ENCODE peak calls at places on chromosomes 3 and 15, in five cellular contexts. One of them, this sample, is unnamed.
A peak's percentile ranks its signal among the peaks of the same experiment; 100 is the strongest.

GRCh38 chr15:31261266-31262142 is 65.1 kb upstream of the KLF13 start:
- DNase-seq in body of pancreas: no peak
- DNase-seq in breast epithelium: no peak
- DNase-seq in IMR-90: no peak
- DNase-seq in K562: no peak
- DNase-seq in this sample: no peak

GRCh38 chr15:56582785-56583184 is 117.8 kb upstream of the MNS1 start:
- DNase-seq in IMR-90: peak; percentile 2
- DNase-seq in body of pancreas: no peak
- DNase-seq in K562: no peak
- DNase-seq in breast epithelium: no peak
- DNase-seq in this sample: no peak

GRCh38 chr15:68982002-68982401 is 32.5 kb upstream of the NOX5 start:
- DNase-seq in breast epithelium: no peak
- DNase-seq in K562: no peak
- DNase-seq in IMR-90: no peak
- DNase-seq in body of pancreas: no peak
- DNase-seq in this sample: no peak

GRCh38 chr3:4396599-4396998 is 70.5 kb downstream of the SUMF1 start:
- DNase-seq in body of pancreas: no peak
- DNase-seq in breast epithelium: no peak
- DNase-seq in IMR-90: no peak
- DNase-seq in K562: no peak
- DNase-seq in this sample: no peak

GRCh38 chr3:134804508-134805480 is 9.7 kb downstream of the EPHB1 start:
- DNase-seq in K562: no peak
- DNase-seq in IMR-90: no peak
- DNase-seq in breast epithelium: no peak
- DNase-seq in body of pancreas: no peak
- DNase-seq in this sample: no peak

GRCh38 chr3:114709102-114709501 is 415.3 kb downstream of the TIGIT start:
- DNase-seq in IMR-90: peak; percentile 72
- DNase-seq in body of pancreas: no peak
- DNase-seq in K562: no peak
- DNase-seq in breast epithelium: no peak
- DNase-seq in this sample: no peak

GRCh38 chr3:149299938-149300791 is 33.3 kb downstream of the TM4SF18 start:
- DNase-seq in breast epithelium: no peak
- DNase-seq in body of pancreas: peak; percentile 55
- DNase-seq in K562: no peak
- DNase-seq in IMR-90: peak; percentile 97
- DNase-seq in this sample: no peak

GRCh38 chr3:63979093-63979492 is 44.2 kb downstream of the PSMD6 start:
- DNase-seq in IMR-90: no peak
- DNase-seq in body of pancreas: no peak
- DNase-seq in K562: no peak
- DNase-seq in breast epithelium: peak; percentile 66
- DNase-seq in this sample: no peak

GRCh38 chr3:126127452-126127851 is 43.5 kb upstream of the SLC41A3 start:
- DNase-seq in body of pancreas: peak; percentile 8
- DNase-seq in breast epithelium: no peak
- DNase-seq in IMR-90: no peak
- DNase-seq in K562: no peak
- DNase-seq in this sample: no peak

GRCh38 chr3:55765398-55765797 is 278.3 kb upstream of the WNT5A start:
- DNase-seq in body of pancreas: no peak
- DNase-seq in IMR-90: no peak
- DNase-seq in breast epithelium: no peak
- DNase-seq in K562: no peak
- DNase-seq in this sample: no peak

GRCh38 chr3:11548721-11549131 is 95.0 kb downstream of the VGLL4 start:
- DNase-seq in IMR-90: peak; percentile 73
- DNase-seq in body of pancreas: no peak
- DNase-seq in breast epithelium: no peak
- DNase-seq in K562: no peak
- DNase-seq in this sample: no peak

GRCh38 chr3:189625566-189625965 is 5.6 kb upstream of the TP63 start:
- DNase-seq in IMR-90: no peak
- DNase-seq in K562: no peak
- DNase-seq in breast epithelium: no peak
- DNase-seq in body of pancreas: no peak
- DNase-seq in this sample: no peak

GRCh38 chr3:165194477-165195135 is 1.6 kb downstream of the SLITRK3 start:
- DNase-seq in K562: no peak
- DNase-seq in breast epithelium: no peak
- DNase-seq in IMR-90: no peak
- DNase-seq in body of pancreas: no peak
- DNase-seq in this sample: no peak

GRCh38 chr15:70826634-70827033 is 27.3 kb downstream of the LARP6 start:
- DNase-seq in breast epithelium: no peak
- DNase-seq in IMR-90: peak; percentile 74
- DNase-seq in K562: no peak
- DNase-seq in body of pancreas: no peak
- DNase-seq in this sample: peak; percentile 53

GRCh38 chr3:184771158-184771730 is 40.7 kb upstream of the VPS8 start:
- DNase-seq in breast epithelium: no peak
- DNase-seq in K562: no peak
- DNase-seq in body of pancreas: no peak
- DNase-seq in IMR-90: no peak
- DNase-seq in this sample: no peak

GRCh38 chr3:61687206-61687605 is 125.8 kb downstream of the PTPRG start:
- DNase-seq in K562: no peak
- DNase-seq in breast epithelium: no peak
- DNase-seq in IMR-90: no peak
- DNase-seq in body of pancreas: no peak
- DNase-seq in this sample: no peak

GRCh38 chr15:39578851-39579486 is 1.9 kb upstream of the THBS1 start:
- DNase-seq in IMR-90: peak; percentile 52
- DNase-seq in body of pancreas: no peak
- DNase-seq in K562: no peak
- DNase-seq in breast epithelium: no peak
- DNase-seq in this sample: no peak

GRCh38 chr3:33032937-33033336 is 64.0 kb downstream of the GLB1 start:
- DNase-seq in breast epithelium: no peak
- DNase-seq in K562: no peak
- DNase-seq in body of pancreas: no peak
- DNase-seq in IMR-90: no peak
- DNase-seq in this sample: no peak

GRCh38 chr3:20537234-20537633 is 351.2 kb upstream of the SGO1 start:
- DNase-seq in breast epithelium: no peak
- DNase-seq in K562: no peak
- DNase-seq in body of pancreas: no peak
- DNase-seq in IMR-90: no peak
- DNase-seq in this sample: no peak

GRCh38 chr15:70670680-70671079 is 92.7 kb downstream of the UACA start:
- DNase-seq in breast epithelium: no peak
- DNase-seq in K562: no peak
- DNase-seq in body of pancreas: no peak
- DNase-seq in IMR-90: no peak
- DNase-seq in this sample: no peak

GRCh38 chr3:70264122-70264780 is 48.2 kb downstream of the MDFIC2 start:
- DNase-seq in breast epithelium: no peak
- DNase-seq in IMR-90: peak; percentile 1
- DNase-seq in body of pancreas: peak; percentile 15
- DNase-seq in K562: no peak
- DNase-seq in this sample: no peak

GRCh38 chr3:36729204-36730056 is 34.9 kb downstream of the DCLK3 start:
- DNase-seq in body of pancreas: no peak
- DNase-seq in K562: peak; percentile 43
- DNase-seq in IMR-90: peak; percentile 69
- DNase-seq in breast epithelium: no peak
- DNase-seq in this sample: no peak

GRCh38 chr15:66629817-66630576 is 64.2 kb upstream of the LCTL start:
- DNase-seq in breast epithelium: no peak
- DNase-seq in IMR-90: no peak
- DNase-seq in K562: no peak
- DNase-seq in body of pancreas: no peak
- DNase-seq in this sample: no peak

GRCh38 chr15:74196175-74196574 is 6.4 kb downstream of the STRA6 start:
- DNase-seq in IMR-90: peak; percentile 93
- DNase-seq in K562: no peak
- DNase-seq in body of pancreas: no peak
- DNase-seq in breast epithelium: no peak
- DNase-seq in this sample: no peak

GRCh38 chr3:177300842-177301241 is 103.6 kb upstream of the TBL1XR1 start:
- DNase-seq in IMR-90: no peak
- DNase-seq in breast epithelium: no peak
- DNase-seq in K562: no peak
- DNase-seq in body of pancreas: no peak
- DNase-seq in this sample: no peak

GRCh38 chr3:183710231-183710630 is 12.6 kb downstream of the YEATS2 start:
- DNase-seq in body of pancreas: no peak
- DNase-seq in breast epithelium: no peak
- DNase-seq in IMR-90: peak; percentile 62
- DNase-seq in K562: no peak
- DNase-seq in this sample: no peak

GRCh38 chr15:92997821-92998220 is 91.2 kb downstream of the RGMA start:
- DNase-seq in IMR-90: no peak
- DNase-seq in body of pancreas: no peak
- DNase-seq in breast epithelium: no peak
- DNase-seq in K562: no peak
- DNase-seq in this sample: no peak

GRCh38 chr15:92989469-92989868 is 89.3 kb downstream of the CHD2 start:
- DNase-seq in K562: no peak
- DNase-seq in body of pancreas: no peak
- DNase-seq in breast epithelium: no peak
- DNase-seq in IMR-90: no peak
- DNase-seq in this sample: no peak

DNA sequence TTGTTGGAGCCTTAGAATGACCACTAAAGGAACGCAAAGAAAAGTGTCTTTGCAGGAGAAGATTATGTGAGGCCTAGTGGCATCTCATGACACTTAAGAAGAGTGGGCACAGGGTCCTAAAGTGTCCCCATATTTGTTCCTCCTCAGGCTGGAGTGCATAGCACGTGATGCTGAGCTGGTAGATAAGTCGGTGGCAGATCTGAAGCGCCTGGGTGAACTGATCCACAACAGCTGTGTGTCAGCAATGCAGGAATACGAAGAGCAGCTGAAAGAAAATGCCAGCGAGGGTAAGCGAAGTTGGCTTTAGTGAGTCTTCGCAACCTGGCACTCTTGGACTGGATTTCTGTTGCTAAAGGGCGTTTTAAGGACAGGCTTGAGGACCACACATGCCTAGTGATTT is 92.6 kb downstream of the CHD2 start:
- DNase-seq in IMR-90: no peak
- DNase-seq in body of pancreas: no peak
- DNase-seq in breast epithelium: no peak
- DNase-seq in K562: no peak
- DNase-seq in this sample: no peak
- H3K36me3 ChIP-seq in IMR-90: peaks cover 64% of the 10 kb centered on the region
- H3K36me3 ChIP-seq in body of pancreas: peaks cover 11% of the 10 kb centered on the region
- H3K36me3 ChIP-seq in breast epithelium: no peaks in the 10 kb centered on the region
- H3K36me3 ChIP-seq in K562: peaks cover 94% of the 10 kb centered on the region
- H3K36me3 ChIP-seq in this sample: no peaks in the 10 kb centered on the region

DNA sequence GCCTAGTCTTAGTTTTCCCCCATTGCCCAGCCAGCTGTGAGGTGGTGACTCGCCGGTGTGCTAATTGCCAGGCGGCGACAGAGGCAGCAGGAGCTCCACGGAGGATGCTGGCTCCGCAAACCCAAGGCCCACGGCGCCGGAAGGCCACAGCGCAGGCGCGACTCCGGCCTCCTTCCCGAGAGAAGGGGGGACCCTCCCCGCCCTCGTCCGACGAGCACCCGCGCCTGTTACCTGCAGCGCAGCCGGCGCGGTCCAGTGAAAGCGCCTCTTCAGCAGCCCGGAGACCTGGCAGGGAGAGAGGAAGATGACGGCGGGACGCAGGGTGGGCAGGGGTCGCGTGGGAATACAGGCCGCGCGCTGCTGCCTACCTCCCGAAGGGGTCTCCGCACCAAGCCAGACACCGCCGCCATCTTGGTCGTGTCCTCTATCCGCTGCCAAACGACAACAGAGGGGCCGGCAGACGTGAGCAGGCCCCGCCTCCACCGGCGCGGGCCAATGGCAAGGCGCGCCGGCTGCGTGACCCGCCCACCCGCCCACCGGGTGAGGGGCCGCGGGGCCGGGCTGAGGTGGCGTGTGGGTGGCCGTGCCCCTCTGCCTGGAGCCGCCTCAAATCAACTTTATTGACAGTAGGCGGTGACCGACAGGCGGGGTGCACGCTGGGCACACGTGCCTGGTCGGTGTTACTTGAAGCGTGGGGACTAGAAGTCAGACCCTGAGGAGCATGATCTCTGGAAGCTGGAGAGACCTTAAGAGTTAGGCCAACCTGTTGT is at the start of gene PDHB:
- DNase-seq in body of pancreas: peak; percentile 88
- DNase-seq in IMR-90: peak; percentile 86
- DNase-seq in breast epithelium: peak; percentile 82
- DNase-seq in K562: peak; percentile 93
- DNase-seq in this sample: peak; percentile 76
- TF ChIP-seq POLR2A in body of pancreas: peak; percentile 84
- TF ChIP-seq POLR2A in IMR-90: peak; percentile 62
- TF ChIP-seq POLR2A in breast epithelium: peak; percentile 62
- TF ChIP-seq POLR2A in K562: peak; percentile 93
- TF ChIP-seq POLR2A in this sample: peak; percentile 42

GRCh38 chr3:84224262-84224661 is 734.5 kb upstream of the CADM2 start:
- DNase-seq in breast epithelium: no peak
- DNase-seq in body of pancreas: no peak
- DNase-seq in IMR-90: no peak
- DNase-seq in K562: peak; percentile 15
- DNase-seq in this sample: no peak

GRCh38 chr3:84223512-84223911 is 735.3 kb upstream of the CADM2 start:
- DNase-seq in body of pancreas: no peak
- DNase-seq in IMR-90: no peak
- DNase-seq in breast epithelium: no peak
- DNase-seq in K562: no peak
- DNase-seq in this sample: no peak
- H3K9me3 ChIP-seq in body of pancreas: no peaks in the 10 kb centered on the region
- H3K9me3 ChIP-seq in IMR-90: peaks cover 6% of the 10 kb centered on the region
- H3K9me3 ChIP-seq in breast epithelium: peaks cover 26% of the 10 kb centered on the region
- H3K9me3 ChIP-seq in K562: no peaks in the 10 kb centered on the region
- H3K9me3 ChIP-seq in this sample: peaks cover 18% of the 10 kb centered on the region

DNA sequence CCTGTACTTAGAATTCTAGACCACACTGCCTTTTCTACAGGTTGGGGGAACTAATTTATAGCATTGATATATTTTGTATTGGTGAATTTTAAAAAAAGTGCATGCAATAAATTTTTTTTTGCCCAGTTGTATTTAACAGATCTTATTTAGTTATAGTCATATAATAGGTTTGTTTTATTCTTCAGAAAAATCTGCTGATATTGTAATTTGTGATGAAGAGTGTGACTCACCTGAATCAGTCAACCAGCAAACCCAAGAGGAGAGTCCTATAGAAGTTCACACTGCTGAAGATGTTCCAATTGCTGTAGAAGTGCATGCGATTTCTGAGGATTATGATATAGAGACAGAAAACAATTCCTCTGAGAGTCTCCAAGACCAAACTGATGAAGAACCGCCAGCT is 10.3 kb downstream of the ZNF639 start:
- DNase-seq in breast epithelium: no peak
- DNase-seq in IMR-90: no peak
- DNase-seq in body of pancreas: no peak
- DNase-seq in K562: no peak
- DNase-seq in this sample: no peak
- H3K36me3 ChIP-seq in breast epithelium: peaks cover 14% of the 10 kb centered on the region
- H3K36me3 ChIP-seq in IMR-90: peaks cover 39% of the 10 kb centered on the region
- H3K36me3 ChIP-seq in body of pancreas: peaks cover 16% of the 10 kb centered on the region
- H3K36me3 ChIP-seq in K562: peaks cover 86% of the 10 kb centered on the region
- H3K36me3 ChIP-seq in this sample: peaks cover 14% of the 10 kb centered on the region

GRCh38 chr15:60767134-60767824 is 288.3 kb upstream of the ICE2 start:
- DNase-seq in breast epithelium: no peak
- DNase-seq in IMR-90: no peak
- DNase-seq in K562: no peak
- DNase-seq in body of pancreas: no peak
- DNase-seq in this sample: no peak
- TF ChIP-seq POLR2A in breast epithelium: no peak
- TF ChIP-seq POLR2A in IMR-90: no peak
- TF ChIP-seq POLR2A in K562: no peak
- TF ChIP-seq POLR2A in body of pancreas: no peak
- TF ChIP-seq POLR2A in this sample: no peak

GRCh38 chr3:118846176-118846575 is 188.5 kb downstream of the IGSF11 start:
- DNase-seq in body of pancreas: no peak
- DNase-seq in IMR-90: no peak
- DNase-seq in K562: no peak
- DNase-seq in breast epithelium: no peak
- DNase-seq in this sample: no peak
- H3K9me3 ChIP-seq in body of pancreas: no peaks in the 10 kb centered on the region
- H3K9me3 ChIP-seq in IMR-90: peaks cover 8% of the 10 kb centered on the region
- H3K9me3 ChIP-seq in K562: no peaks in the 10 kb centered on the region
- H3K9me3 ChIP-seq in breast epithelium: peaks cover 55% of the 10 kb centered on the region
- H3K9me3 ChIP-seq in this sample: no peaks in the 10 kb centered on the region